ENCODE peak calls at places on chromosomes 11 and 22, in eight cellular contexts. L is H4, O is omental fat pad, T is psoas muscle, G is HEK293T, P is OCI-LY7, B is GOT3, Y is colonic mucosa. U is an unnamed sample.

GRCh38 chr11:12016246-12016645 is 7.8 kb upstream of the DKK3 start:
- DNase-seq in O (no peak), L (no peak), G (no peak), P (no peak), B (no peak), T (no peak), Y (no peak), U (no peak)

GRCh38 chr11:123046473-123047264 is 15.3 kb downstream of the HSPA8 start:
- DNase-seq in T (no peak), G (no peak), L (no peak), Y (no peak), B (no peak), O (no peak), P (no peak), U (no peak)

GRCh38 chr11:100876826-100877545 is 189.9 kb downstream of the ARHGAP42 start:
- DNase-seq in G (peak), P (no peak), L (peak), O (no peak), Y (no peak), T (no peak), B (no peak), U (no peak)

GRCh38 chr11:119144825-119145476 is 3.9 kb upstream of the ABCG4 start:
- DNase-seq in L (peak), Y (peak), B (no peak), O (peak), T (peak), P (peak), G (peak), U (peak)

GRCh38 chr11:72702842-72703241 is 28.6 kb upstream of the PDE2A start:
- DNase-seq in G (no peak), L (no peak), O (no peak), B (no peak), Y (no peak), T (no peak), P (no peak), U (no peak)

GRCh38 chr11:116458546-116458945 is 314.2 kb downstream of the BUD13 start:
- DNase-seq in T (no peak), L (no peak), P (no peak), B (no peak), G (no peak), Y (no peak), O (no peak), U (no peak)

GRCh38 chr22:42994917-42995562 is 19.9 kb downstream of the PACSIN2 start:
- DNase-seq in O (no peak), B (peak), G (no peak), T (peak), L (peak), Y (peak), P (peak), U (peak)

GRCh38 chr22:37664249-37665101 is 6.0 kb downstream of the PDXP start:
- DNase-seq in B (no peak), G (no peak), Y (no peak), L (no peak), O (no peak), T (no peak), P (no peak), U (no peak)

GRCh38 chr22:26564181-26564580 is 25.8 kb downstream of the TPST2 start:
- DNase-seq in Y (no peak), G (no peak), P (no peak), T (peak), L (no peak), O (no peak), B (no peak), U (no peak)

GRCh38 chr11:108235633-108236032 is 12.8 kb downstream of the ATM start:
- DNase-seq in G (no peak), Y (no peak), L (no peak), B (no peak), T (no peak), P (no peak), O (no peak), U (no peak)

GRCh38 chr22:17319541-17319940 is 49.7 kb upstream of the CECR2 start:
- DNase-seq in Y (no peak), B (no peak), L (no peak), P (no peak), G (peak), T (no peak), O (no peak), U (no peak)

GRCh38 chr11:68381716-68382115 is 69.3 kb downstream of the LRP5 start:
- DNase-seq in G (no peak), B (no peak), O (no peak), P (no peak), T (peak), L (no peak), Y (no peak), U (no peak)

GRCh38 chr11:117171007-117171647 is 7.4 kb upstream of the SIDT2 start:
- DNase-seq in L (no peak), T (no peak), O (no peak), B (no peak), G (no peak), P (no peak), Y (no peak), U (no peak)

GRCh38 chr11:11020747-11021149 is 162.9 kb upstream of the ZBED5 start:
- DNase-seq in P (no peak), L (no peak), O (no peak), B (no peak), Y (no peak), T (no peak), G (no peak), U (peak)

GRCh38 chr22:30078320-30079311 is 1.6 kb upstream of the HORMAD2 start:
- DNase-seq in Y (no peak), T (no peak), G (no peak), L (no peak), P (no peak), O (no peak), B (no peak), U (peak)

GRCh38 chr22:28956506-28956905 is 73.1 kb downstream of the ZNRF3 start:
- DNase-seq in T (no peak), O (no peak), Y (no peak), L (no peak), P (peak), B (no peak), G (no peak), U (no peak)

GRCh38 chr11:44625759-44626523 is 60.5 kb downstream of the CD82 start:
- DNase-seq in T (no peak), O (no peak), G (no peak), B (no peak), P (no peak), Y (peak), L (peak), U (no peak)

GRCh38 chr11:11618973-11619435 is 2.8 kb downstream of the GALNT18 start:
- DNase-seq in O (no peak), Y (no peak), T (no peak), P (no peak), L (no peak), G (no peak), B (no peak), U (no peak)

GRCh38 chr22:42662114-42663021 is 13.2 kb upstream of the CYB5R3 start:
- DNase-seq in L (peak), P (peak), Y (peak), B (peak), G (peak), T (peak), O (peak), U (peak)

GRCh38 chr11:93526691-93527583 is 16.3 kb downstream of the SMCO4 start:
- DNase-seq in L (no peak), B (no peak), G (no peak), O (no peak), Y (no peak), P (peak), T (no peak), U (no peak)

GRCh38 chr11:75802022-75802912 is 12.7 kb upstream of the UVRAG start:
- DNase-seq in Y (no peak), G (no peak), B (no peak), P (no peak), T (no peak), O (no peak), L (no peak), U (no peak)

GRCh38 chr11:10752486-10752885 is 1.4 kb downstream of the CTR9 start:
- DNase-seq in Y (no peak), B (no peak), G (no peak), P (no peak), L (no peak), T (no peak), O (no peak), U (no peak)

U was measured in NCI-H526.